ENCODE peak calls at places on chromosomes 1 and 21, in seven cellular contexts. One of them, this sample, is unnamed.
A peak's percentile ranks its signal among the peaks of the same experiment; 100 is the strongest.

GRCh38 chr1:169305356-169305755 is 62.2 kb downstream of the NME7 start:
- DNase-seq in nephron progenitor cell: no peak
- DNase-seq in lower lobe of right lung: no peak
- DNase-seq in cardiac muscle cell: no peak
- DNase-seq in stimulated activated CD4-positive, alpha-beta T cell treated with anti-CD3 and anti-CD28 coated beads, Interleukin-4, amount 100 ng/mL, for 48 hours: no peak
- DNase-seq in CD8-positive, alpha-beta memory T cell: no peak
- DNase-seq in AG04449: no peak
- DNase-seq in this sample: no peak

GRCh38 chr1:9004031-9004730 is 22.0 kb downstream of the SLC2A7 start:
- DNase-seq in nephron progenitor cell: no peak
- DNase-seq in lower lobe of right lung: no peak
- DNase-seq in cardiac muscle cell: no peak
- DNase-seq in stimulated activated CD4-positive, alpha-beta T cell treated with anti-CD3 and anti-CD28 coated beads, Interleukin-4, amount 100 ng/mL, for 48 hours: no peak
- DNase-seq in CD8-positive, alpha-beta memory T cell: no peak
- DNase-seq in AG04449: no peak
- DNase-seq in this sample: no peak

GRCh38 chr1:187794561-187794960 is 965.8 kb downstream of the PLA2G4A start:
- DNase-seq in nephron progenitor cell: no peak
- DNase-seq in lower lobe of right lung: no peak
- DNase-seq in cardiac muscle cell: no peak
- DNase-seq in stimulated activated CD4-positive, alpha-beta T cell treated with anti-CD3 and anti-CD28 coated beads, Interleukin-4, amount 100 ng/mL, for 48 hours: no peak
- DNase-seq in CD8-positive, alpha-beta memory T cell: no peak
- DNase-seq in AG04449: no peak
- DNase-seq in this sample: no peak

GRCh38 chr21:45525910-45526306 is 16.3 kb downstream of the SLC19A1 start:
- DNase-seq in nephron progenitor cell: peak; percentile 1
- DNase-seq in lower lobe of right lung: peak; percentile 20
- DNase-seq in cardiac muscle cell: no peak
- DNase-seq in stimulated activated CD4-positive, alpha-beta T cell treated with anti-CD3 and anti-CD28 coated beads, Interleukin-4, amount 100 ng/mL, for 48 hours: no peak
- DNase-seq in CD8-positive, alpha-beta memory T cell: no peak
- DNase-seq in AG04449: no peak
- DNase-seq in this sample: no peak

GRCh38 chr1:3474016-3474415 is 19.6 kb downstream of the ARHGEF16 start:
- DNase-seq in nephron progenitor cell: no peak
- DNase-seq in lower lobe of right lung: no peak
- DNase-seq in cardiac muscle cell: no peak
- DNase-seq in stimulated activated CD4-positive, alpha-beta T cell treated with anti-CD3 and anti-CD28 coated beads, Interleukin-4, amount 100 ng/mL, for 48 hours: no peak
- DNase-seq in CD8-positive, alpha-beta memory T cell: no peak
- DNase-seq in AG04449: no peak
- DNase-seq in this sample: no peak

GRCh38 chr1:168739908-168740307 is 10.9 kb upstream of the DPT start:
- DNase-seq in nephron progenitor cell: no peak
- DNase-seq in lower lobe of right lung: no peak
- DNase-seq in cardiac muscle cell: no peak
- DNase-seq in stimulated activated CD4-positive, alpha-beta T cell treated with anti-CD3 and anti-CD28 coated beads, Interleukin-4, amount 100 ng/mL, for 48 hours: no peak
- DNase-seq in CD8-positive, alpha-beta memory T cell: no peak
- DNase-seq in AG04449: no peak
- DNase-seq in this sample: no peak

GRCh38 chr1:30405631-30406212 is 317.7 kb downstream of the MATN1 start:
- DNase-seq in nephron progenitor cell: no peak
- DNase-seq in lower lobe of right lung: no peak
- DNase-seq in cardiac muscle cell: no peak
- DNase-seq in stimulated activated CD4-positive, alpha-beta T cell treated with anti-CD3 and anti-CD28 coated beads, Interleukin-4, amount 100 ng/mL, for 48 hours: no peak
- DNase-seq in CD8-positive, alpha-beta memory T cell: no peak
- DNase-seq in AG04449: no peak
- DNase-seq in this sample: no peak

GRCh38 chr1:63547621-63548294 is 24.4 kb downstream of the EFCAB7 start:
- DNase-seq in nephron progenitor cell: no peak
- DNase-seq in lower lobe of right lung: no peak
- DNase-seq in cardiac muscle cell: peak; percentile 9
- DNase-seq in stimulated activated CD4-positive, alpha-beta T cell treated with anti-CD3 and anti-CD28 coated beads, Interleukin-4, amount 100 ng/mL, for 48 hours: no peak
- DNase-seq in CD8-positive, alpha-beta memory T cell: no peak
- DNase-seq in AG04449: no peak
- DNase-seq in this sample: no peak

GRCh38 chr1:239434181-239434580 is 47.8 kb downstream of the CHRM3 start:
- DNase-seq in nephron progenitor cell: no peak
- DNase-seq in lower lobe of right lung: no peak
- DNase-seq in cardiac muscle cell: no peak
- DNase-seq in stimulated activated CD4-positive, alpha-beta T cell treated with anti-CD3 and anti-CD28 coated beads, Interleukin-4, amount 100 ng/mL, for 48 hours: no peak
- DNase-seq in CD8-positive, alpha-beta memory T cell: no peak
- DNase-seq in AG04449: no peak
- DNase-seq in this sample: no peak

GRCh38 chr1:3372317-3372716 is 82.1 kb upstream of the ARHGEF16 start:
- DNase-seq in nephron progenitor cell: no peak
- DNase-seq in lower lobe of right lung: no peak
- DNase-seq in cardiac muscle cell: no peak
- DNase-seq in stimulated activated CD4-positive, alpha-beta T cell treated with anti-CD3 and anti-CD28 coated beads, Interleukin-4, amount 100 ng/mL, for 48 hours: no peak
- DNase-seq in CD8-positive, alpha-beta memory T cell: no peak
- DNase-seq in AG04449: no peak
- DNase-seq in this sample: no peak

GRCh38 chr1:214558002-214558770 is 6.8 kb upstream of the PTPN14 start:
- DNase-seq in nephron progenitor cell: peak; percentile 42
- DNase-seq in lower lobe of right lung: no peak
- DNase-seq in cardiac muscle cell: peak; percentile 79
- DNase-seq in stimulated activated CD4-positive, alpha-beta T cell treated with anti-CD3 and anti-CD28 coated beads, Interleukin-4, amount 100 ng/mL, for 48 hours: no peak
- DNase-seq in CD8-positive, alpha-beta memory T cell: no peak
- DNase-seq in AG04449: peak; percentile 63
- DNase-seq in this sample: no peak

GRCh38 chr1:227728059-227728891 is 6.8 kb downstream of the JMJD4 start:
- DNase-seq in nephron progenitor cell: peak; percentile 85
- DNase-seq in lower lobe of right lung: peak; percentile 85
- DNase-seq in cardiac muscle cell: peak; percentile 63
- DNase-seq in stimulated activated CD4-positive, alpha-beta T cell treated with anti-CD3 and anti-CD28 coated beads, Interleukin-4, amount 100 ng/mL, for 48 hours: peak; percentile 67
- DNase-seq in CD8-positive, alpha-beta memory T cell: peak; percentile 66
- DNase-seq in AG04449: no peak
- DNase-seq in this sample: peak; percentile 73

GRCh38 chr1:12056331-12056841 is 6.7 kb upstream of the TNFRSF8 start:
- DNase-seq in nephron progenitor cell: no peak
- DNase-seq in lower lobe of right lung: no peak
- DNase-seq in cardiac muscle cell: no peak
- DNase-seq in stimulated activated CD4-positive, alpha-beta T cell treated with anti-CD3 and anti-CD28 coated beads, Interleukin-4, amount 100 ng/mL, for 48 hours: no peak
- DNase-seq in CD8-positive, alpha-beta memory T cell: no peak
- DNase-seq in AG04449: no peak
- DNase-seq in this sample: no peak

GRCh38 chr1:203083463-203083921 is 2.3 kb downstream of the MYOG start:
- DNase-seq in nephron progenitor cell: no peak
- DNase-seq in lower lobe of right lung: no peak
- DNase-seq in cardiac muscle cell: no peak
- DNase-seq in stimulated activated CD4-positive, alpha-beta T cell treated with anti-CD3 and anti-CD28 coated beads, Interleukin-4, amount 100 ng/mL, for 48 hours: no peak
- DNase-seq in CD8-positive, alpha-beta memory T cell: no peak
- DNase-seq in AG04449: no peak
- DNase-seq in this sample: no peak

GRCh38 chr1:185861630-185862029 is 127.4 kb downstream of the HMCN1 start:
- DNase-seq in nephron progenitor cell: no peak
- DNase-seq in lower lobe of right lung: no peak
- DNase-seq in cardiac muscle cell: peak; percentile 62
- DNase-seq in stimulated activated CD4-positive, alpha-beta T cell treated with anti-CD3 and anti-CD28 coated beads, Interleukin-4, amount 100 ng/mL, for 48 hours: no peak
- DNase-seq in CD8-positive, alpha-beta memory T cell: no peak
- DNase-seq in AG04449: no peak
- DNase-seq in this sample: no peak

GRCh38 chr1:196797891-196798290 is 21.6 kb upstream of the CFHR1 start:
- DNase-seq in nephron progenitor cell: no peak
- DNase-seq in lower lobe of right lung: no peak
- DNase-seq in cardiac muscle cell: no peak
- DNase-seq in stimulated activated CD4-positive, alpha-beta T cell treated with anti-CD3 and anti-CD28 coated beads, Interleukin-4, amount 100 ng/mL, for 48 hours: no peak
- DNase-seq in CD8-positive, alpha-beta memory T cell: no peak
- DNase-seq in AG04449: no peak
- DNase-seq in this sample: no peak

GRCh38 chr1:22641247-22641646 is 2.2 kb upstream of the C1QC start:
- DNase-seq in nephron progenitor cell: no peak
- DNase-seq in lower lobe of right lung: no peak
- DNase-seq in cardiac muscle cell: no peak
- DNase-seq in stimulated activated CD4-positive, alpha-beta T cell treated with anti-CD3 and anti-CD28 coated beads, Interleukin-4, amount 100 ng/mL, for 48 hours: no peak
- DNase-seq in CD8-positive, alpha-beta memory T cell: no peak
- DNase-seq in AG04449: no peak
- DNase-seq in this sample: no peak

GRCh38 chr1:154698320-154699096 is 90.5 kb upstream of the ADAR start:
- DNase-seq in nephron progenitor cell: no peak
- DNase-seq in lower lobe of right lung: no peak
- DNase-seq in cardiac muscle cell: no peak
- DNase-seq in stimulated activated CD4-positive, alpha-beta T cell treated with anti-CD3 and anti-CD28 coated beads, Interleukin-4, amount 100 ng/mL, for 48 hours: no peak
- DNase-seq in CD8-positive, alpha-beta memory T cell: no peak
- DNase-seq in AG04449: no peak
- DNase-seq in this sample: no peak

GRCh38 chr1:230867903-230868735 is at the start of gene C1orf198:
- DNase-seq in nephron progenitor cell: peak; percentile 90
- DNase-seq in lower lobe of right lung: peak; percentile 79
- DNase-seq in cardiac muscle cell: peak; percentile 55
- DNase-seq in stimulated activated CD4-positive, alpha-beta T cell treated with anti-CD3 and anti-CD28 coated beads, Interleukin-4, amount 100 ng/mL, for 48 hours: peak; percentile 54
- DNase-seq in CD8-positive, alpha-beta memory T cell: peak; percentile 67
- DNase-seq in AG04449: no peak
- DNase-seq in this sample: peak; percentile 55

GRCh38 chr1:218765753-218766152 is 407.9 kb upstream of the LYPLAL1 start:
- DNase-seq in nephron progenitor cell: no peak
- DNase-seq in lower lobe of right lung: no peak
- DNase-seq in cardiac muscle cell: no peak
- DNase-seq in stimulated activated CD4-positive, alpha-beta T cell treated with anti-CD3 and anti-CD28 coated beads, Interleukin-4, amount 100 ng/mL, for 48 hours: no peak
- DNase-seq in CD8-positive, alpha-beta memory T cell: no peak
- DNase-seq in AG04449: no peak
- DNase-seq in this sample: no peak

GRCh38 chr1:169072945-169073725 is 33.4 kb upstream of the ATP1B1 start:
- DNase-seq in nephron progenitor cell: no peak
- DNase-seq in lower lobe of right lung: no peak
- DNase-seq in cardiac muscle cell: no peak
- DNase-seq in stimulated activated CD4-positive, alpha-beta T cell treated with anti-CD3 and anti-CD28 coated beads, Interleukin-4, amount 100 ng/mL, for 48 hours: no peak
- DNase-seq in CD8-positive, alpha-beta memory T cell: no peak
- DNase-seq in AG04449: no peak
- DNase-seq in this sample: no peak

GRCh38 chr21:16304700-16305099 is 574.9 kb downstream of the USP25 start:
- DNase-seq in nephron progenitor cell: no peak
- DNase-seq in lower lobe of right lung: no peak
- DNase-seq in cardiac muscle cell: no peak
- DNase-seq in stimulated activated CD4-positive, alpha-beta T cell treated with anti-CD3 and anti-CD28 coated beads, Interleukin-4, amount 100 ng/mL, for 48 hours: no peak
- DNase-seq in CD8-positive, alpha-beta memory T cell: no peak
- DNase-seq in AG04449: no peak
- DNase-seq in this sample: no peak

GRCh38 chr1:112508242-112509004 is at the start of gene WNT2B:
- DNase-seq in nephron progenitor cell: peak; percentile 51
- DNase-seq in lower lobe of right lung: peak; percentile 59
- DNase-seq in cardiac muscle cell: no peak
- DNase-seq in stimulated activated CD4-positive, alpha-beta T cell treated with anti-CD3 and anti-CD28 coated beads, Interleukin-4, amount 100 ng/mL, for 48 hours: peak; percentile 18
- DNase-seq in CD8-positive, alpha-beta memory T cell: peak; percentile 43
- DNase-seq in AG04449: no peak
- DNase-seq in this sample: no peak

GRCh38 chr1:179296831-179297377 is 3.3 kb downstream of the SOAT1 start:
- DNase-seq in nephron progenitor cell: no peak
- DNase-seq in lower lobe of right lung: no peak
- DNase-seq in cardiac muscle cell: no peak
- DNase-seq in stimulated activated CD4-positive, alpha-beta T cell treated with anti-CD3 and anti-CD28 coated beads, Interleukin-4, amount 100 ng/mL, for 48 hours: no peak
- DNase-seq in CD8-positive, alpha-beta memory T cell: no peak
- DNase-seq in AG04449: no peak
- DNase-seq in this sample: no peak

GRCh38 chr21:38954450-38955059 is 148.8 kb downstream of the ETS2 start:
- DNase-seq in nephron progenitor cell: no peak
- DNase-seq in lower lobe of right lung: no peak
- DNase-seq in cardiac muscle cell: no peak
- DNase-seq in stimulated activated CD4-positive, alpha-beta T cell treated with anti-CD3 and anti-CD28 coated beads, Interleukin-4, amount 100 ng/mL, for 48 hours: no peak
- DNase-seq in CD8-positive, alpha-beta memory T cell: no peak
- DNase-seq in AG04449: no peak
- DNase-seq in this sample: no peak

GRCh38 chr1:234699795-234700665 is 90.1 kb upstream of the IRF2BP2 start:
- DNase-seq in nephron progenitor cell: no peak
- DNase-seq in lower lobe of right lung: no peak
- DNase-seq in cardiac muscle cell: peak; percentile 55
- DNase-seq in stimulated activated CD4-positive, alpha-beta T cell treated with anti-CD3 and anti-CD28 coated beads, Interleukin-4, amount 100 ng/mL, for 48 hours: no peak
- DNase-seq in CD8-positive, alpha-beta memory T cell: no peak
- DNase-seq in AG04449: no peak
- DNase-seq in this sample: no peak

GRCh38 chr1:40495315-40495903 is 13.2 kb upstream of the EXO5 start:
- DNase-seq in nephron progenitor cell: no peak
- DNase-seq in lower lobe of right lung: no peak
- DNase-seq in cardiac muscle cell: no peak
- DNase-seq in stimulated activated CD4-positive, alpha-beta T cell treated with anti-CD3 and anti-CD28 coated beads, Interleukin-4, amount 100 ng/mL, for 48 hours: no peak
- DNase-seq in CD8-positive, alpha-beta memory T cell: no peak
- DNase-seq in AG04449: no peak
- DNase-seq in this sample: no peak

GRCh38 chr1:11098931-11099309 is 749 bp downstream of the EXOSC10 start:
- DNase-seq in nephron progenitor cell: no peak
- DNase-seq in lower lobe of right lung: no peak
- DNase-seq in cardiac muscle cell: no peak
- DNase-seq in stimulated activated CD4-positive, alpha-beta T cell treated with anti-CD3 and anti-CD28 coated beads, Interleukin-4, amount 100 ng/mL, for 48 hours: no peak
- DNase-seq in CD8-positive, alpha-beta memory T cell: no peak
- DNase-seq in AG04449: no peak
- DNase-seq in this sample: no peak

GRCh38 chr1:206757524-206758266 is 12.9 kb upstream of the IL19 start:
- DNase-seq in nephron progenitor cell: no peak
- DNase-seq in lower lobe of right lung: no peak
- DNase-seq in cardiac muscle cell: no peak
- DNase-seq in stimulated activated CD4-positive, alpha-beta T cell treated with anti-CD3 and anti-CD28 coated beads, Interleukin-4, amount 100 ng/mL, for 48 hours: no peak
- DNase-seq in CD8-positive, alpha-beta memory T cell: no peak
- DNase-seq in AG04449: no peak
- DNase-seq in this sample: no peak

GRCh38 chr1:201489656-201490261 is 17.2 kb downstream of the CSRP1 start:
- DNase-seq in nephron progenitor cell: no peak
- DNase-seq in lower lobe of right lung: no peak
- DNase-seq in cardiac muscle cell: no peak
- DNase-seq in stimulated activated CD4-positive, alpha-beta T cell treated with anti-CD3 and anti-CD28 coated beads, Interleukin-4, amount 100 ng/mL, for 48 hours: no peak
- DNase-seq in CD8-positive, alpha-beta memory T cell: no peak
- DNase-seq in AG04449: no peak
- DNase-seq in this sample: no peak

GRCh38 chr1:87185077-87185476 is 143.6 kb upstream of the LMO4 start:
- DNase-seq in nephron progenitor cell: no peak
- DNase-seq in lower lobe of right lung: no peak
- DNase-seq in cardiac muscle cell: no peak
- DNase-seq in stimulated activated CD4-positive, alpha-beta T cell treated with anti-CD3 and anti-CD28 coated beads, Interleukin-4, amount 100 ng/mL, for 48 hours: no peak
- DNase-seq in CD8-positive, alpha-beta memory T cell: no peak
- DNase-seq in AG04449: no peak
- DNase-seq in this sample: no peak

GRCh38 chr21:32884062-32884461 is 112.5 kb upstream of the PAXBP1 start:
- DNase-seq in nephron progenitor cell: no peak
- DNase-seq in lower lobe of right lung: no peak
- DNase-seq in cardiac muscle cell: no peak
- DNase-seq in stimulated activated CD4-positive, alpha-beta T cell treated with anti-CD3 and anti-CD28 coated beads, Interleukin-4, amount 100 ng/mL, for 48 hours: no peak
- DNase-seq in CD8-positive, alpha-beta memory T cell: no peak
- DNase-seq in AG04449: no peak
- DNase-seq in this sample: no peak

GRCh38 chr1:235513495-235514366 is 9.5 kb upstream of the B3GALNT2 start:
- DNase-seq in nephron progenitor cell: peak; percentile 50
- DNase-seq in lower lobe of right lung: no peak
- DNase-seq in cardiac muscle cell: peak; percentile 83
- DNase-seq in stimulated activated CD4-positive, alpha-beta T cell treated with anti-CD3 and anti-CD28 coated beads, Interleukin-4, amount 100 ng/mL, for 48 hours: no peak
- DNase-seq in CD8-positive, alpha-beta memory T cell: peak; percentile 19
- DNase-seq in AG04449: no peak
- DNase-seq in this sample: peak; percentile 79

GRCh38 chr1:86460998-86461397 is 7.7 kb upstream of the CLCA1 start:
- DNase-seq in nephron progenitor cell: no peak
- DNase-seq in lower lobe of right lung: no peak
- DNase-seq in cardiac muscle cell: no peak
- DNase-seq in stimulated activated CD4-positive, alpha-beta T cell treated with anti-CD3 and anti-CD28 coated beads, Interleukin-4, amount 100 ng/mL, for 48 hours: no peak
- DNase-seq in CD8-positive, alpha-beta memory T cell: no peak
- DNase-seq in AG04449: no peak
- DNase-seq in this sample: no peak

GRCh38 chr1:231274119-231274825 is 33.3 kb downstream of the GNPAT start:
- DNase-seq in nephron progenitor cell: no peak
- DNase-seq in lower lobe of right lung: no peak
- DNase-seq in cardiac muscle cell: no peak
- DNase-seq in stimulated activated CD4-positive, alpha-beta T cell treated with anti-CD3 and anti-CD28 coated beads, Interleukin-4, amount 100 ng/mL, for 48 hours: peak; percentile 3
- DNase-seq in CD8-positive, alpha-beta memory T cell: no peak
- DNase-seq in AG04449: no peak
- DNase-seq in this sample: no peak

GRCh38 chr1:37477198-37477931 is 3.0 kb downstream of the ZC3H12A start:
- DNase-seq in nephron progenitor cell: no peak
- DNase-seq in lower lobe of right lung: peak; percentile 68
- DNase-seq in cardiac muscle cell: peak; percentile 67
- DNase-seq in stimulated activated CD4-positive, alpha-beta T cell treated with anti-CD3 and anti-CD28 coated beads, Interleukin-4, amount 100 ng/mL, for 48 hours: peak; percentile 80
- DNase-seq in CD8-positive, alpha-beta memory T cell: peak; percentile 90
- DNase-seq in AG04449: no peak
- DNase-seq in this sample: no peak

GRCh38 chr1:70024272-70024671 is 181.1 kb downstream of the LRRC40 start:
- DNase-seq in nephron progenitor cell: no peak
- DNase-seq in lower lobe of right lung: no peak
- DNase-seq in cardiac muscle cell: no peak
- DNase-seq in stimulated activated CD4-positive, alpha-beta T cell treated with anti-CD3 and anti-CD28 coated beads, Interleukin-4, amount 100 ng/mL, for 48 hours: no peak
- DNase-seq in CD8-positive, alpha-beta memory T cell: no peak
- DNase-seq in AG04449: no peak
- DNase-seq in this sample: no peak

GRCh38 chr1:64476251-64476952 is 6.5 kb downstream of the CACHD1 start:
- DNase-seq in nephron progenitor cell: no peak
- DNase-seq in lower lobe of right lung: no peak
- DNase-seq in cardiac muscle cell: peak; percentile 85
- DNase-seq in stimulated activated CD4-positive, alpha-beta T cell treated with anti-CD3 and anti-CD28 coated beads, Interleukin-4, amount 100 ng/mL, for 48 hours: no peak
- DNase-seq in CD8-positive, alpha-beta memory T cell: no peak
- DNase-seq in AG04449: peak; percentile 83
- DNase-seq in this sample: no peak

This sample was measured in NCI-H460.